ENCODE peak calls at places on chromosomes 4 and X, in ten cellular contexts. One of them, this sample, is unnamed. For H3K4me1 and H3K36me3, the result is how much of the 10 kb centered on the place peaks cover.

GRCh38 chr4:151484396-151485102 is 75.6 kb downstream of the FHIP1A start:
- DNase-seq in fibroblast of lung: peak
- DNase-seq in osteoblast: no peak
- DNase-seq in hepatocyte: peak
- DNase-seq in thyroid gland: no peak
- DNase-seq in endodermal cell: peak
- DNase-seq in Karpas-422: no peak
- DNase-seq in right lobe of liver: no peak
- DNase-seq in CD8-positive, alpha-beta T cell: no peak
- DNase-seq in stomach: no peak
- DNase-seq in this sample: no peak

GRCh38 chrX:53494427-53494826 is 60.3 kb upstream of the HSD17B10 start:
- DNase-seq in fibroblast of lung: no peak
- DNase-seq in osteoblast: no peak
- DNase-seq in hepatocyte: peak
- DNase-seq in thyroid gland: no peak
- DNase-seq in endodermal cell: no peak
- DNase-seq in Karpas-422: no peak
- DNase-seq in right lobe of liver: no peak
- DNase-seq in CD8-positive, alpha-beta T cell: no peak
- DNase-seq in stomach: no peak
- DNase-seq in this sample: no peak

GRCh38 chr4:3302164-3302785 is 9.5 kb downstream of the RGS12 start:
- DNase-seq in fibroblast of lung: peak
- DNase-seq in osteoblast: peak
- DNase-seq in hepatocyte: no peak
- DNase-seq in thyroid gland: no peak
- DNase-seq in endodermal cell: peak
- DNase-seq in Karpas-422: no peak
- DNase-seq in right lobe of liver: peak
- DNase-seq in CD8-positive, alpha-beta T cell: peak
- DNase-seq in stomach: peak
- DNase-seq in this sample: peak

GRCh38 chrX:49137492-49137891 is 14.0 kb upstream of the GPKOW start:
- DNase-seq in fibroblast of lung: no peak
- DNase-seq in osteoblast: no peak
- DNase-seq in hepatocyte: no peak
- DNase-seq in thyroid gland: no peak
- DNase-seq in endodermal cell: no peak
- DNase-seq in Karpas-422: no peak
- DNase-seq in right lobe of liver: no peak
- DNase-seq in CD8-positive, alpha-beta T cell: no peak
- DNase-seq in stomach: no peak
- DNase-seq in this sample: no peak

GRCh38 chr4:47510506-47511143 is 25.6 kb downstream of the ATP10D start:
- DNase-seq in fibroblast of lung: peak
- DNase-seq in osteoblast: peak
- DNase-seq in hepatocyte: no peak
- DNase-seq in thyroid gland: no peak
- DNase-seq in endodermal cell: no peak
- DNase-seq in Karpas-422: peak
- DNase-seq in right lobe of liver: no peak
- DNase-seq in CD8-positive, alpha-beta T cell: no peak
- DNase-seq in stomach: no peak
- DNase-seq in this sample: no peak

GRCh38 chr4:156830356-156830755 is 141.2 kb downstream of the PDGFC start:
- DNase-seq in fibroblast of lung: peak
- DNase-seq in osteoblast: peak
- DNase-seq in hepatocyte: no peak
- DNase-seq in thyroid gland: no peak
- DNase-seq in endodermal cell: no peak
- DNase-seq in Karpas-422: no peak
- DNase-seq in right lobe of liver: no peak
- DNase-seq in CD8-positive, alpha-beta T cell: no peak
- DNase-seq in stomach: no peak
- DNase-seq in this sample: no peak

GRCh38 chr4:127634181-127634580 is 1.4 kb downstream of the INTU start:
- DNase-seq in fibroblast of lung: peak
- DNase-seq in osteoblast: peak
- DNase-seq in hepatocyte: no peak
- DNase-seq in thyroid gland: no peak
- DNase-seq in endodermal cell: no peak
- DNase-seq in Karpas-422: no peak
- DNase-seq in right lobe of liver: no peak
- DNase-seq in CD8-positive, alpha-beta T cell: no peak
- DNase-seq in stomach: no peak
- DNase-seq in this sample: no peak

GRCh38 chrX:43618376-43619205 is 37.5 kb upstream of the MAOA start:
- DNase-seq in fibroblast of lung: no peak
- DNase-seq in osteoblast: no peak
- DNase-seq in hepatocyte: peak
- DNase-seq in thyroid gland: no peak
- DNase-seq in endodermal cell: peak
- DNase-seq in Karpas-422: no peak
- DNase-seq in right lobe of liver: no peak
- DNase-seq in CD8-positive, alpha-beta T cell: no peak
- DNase-seq in stomach: no peak
- DNase-seq in this sample: no peak

GRCh38 chr4:104524591-104524990 is 29.9 kb upstream of the CXXC4 start:
- DNase-seq in fibroblast of lung: peak
- DNase-seq in osteoblast: no peak
- DNase-seq in hepatocyte: no peak
- DNase-seq in thyroid gland: no peak
- DNase-seq in endodermal cell: no peak
- DNase-seq in Karpas-422: no peak
- DNase-seq in right lobe of liver: no peak
- DNase-seq in CD8-positive, alpha-beta T cell: no peak
- DNase-seq in stomach: no peak
- DNase-seq in this sample: no peak

GRCh38 chr4:101730291-101731117 is 60.0 kb upstream of the BANK1 start:
- DNase-seq in fibroblast of lung: peak
- DNase-seq in osteoblast: peak
- DNase-seq in hepatocyte: peak
- DNase-seq in thyroid gland: peak
- DNase-seq in endodermal cell: peak
- DNase-seq in Karpas-422: peak
- DNase-seq in right lobe of liver: peak
- DNase-seq in CD8-positive, alpha-beta T cell: peak
- DNase-seq in stomach: peak
- DNase-seq in this sample: peak

GRCh38 chr4:72629540-72629939 is 60.5 kb upstream of the ADAMTS3 start:
- DNase-seq in fibroblast of lung: peak
- DNase-seq in osteoblast: no peak
- DNase-seq in hepatocyte: no peak
- DNase-seq in thyroid gland: no peak
- DNase-seq in endodermal cell: no peak
- DNase-seq in Karpas-422: no peak
- DNase-seq in right lobe of liver: no peak
- DNase-seq in CD8-positive, alpha-beta T cell: no peak
- DNase-seq in stomach: no peak
- DNase-seq in this sample: no peak

GRCh38 chr4:38523524-38524448 is 140.2 kb upstream of the KLF3 start:
- DNase-seq in fibroblast of lung: peak
- DNase-seq in osteoblast: peak
- DNase-seq in hepatocyte: no peak
- DNase-seq in thyroid gland: no peak
- DNase-seq in endodermal cell: no peak
- DNase-seq in Karpas-422: no peak
- DNase-seq in right lobe of liver: no peak
- DNase-seq in CD8-positive, alpha-beta T cell: no peak
- DNase-seq in stomach: no peak
- DNase-seq in this sample: no peak

GRCh38 chrX:119638725-119639471 is 32.7 kb upstream of the NKRF start:
- DNase-seq in fibroblast of lung: no peak
- DNase-seq in osteoblast: no peak
- DNase-seq in hepatocyte: no peak
- DNase-seq in thyroid gland: no peak
- DNase-seq in endodermal cell: no peak
- DNase-seq in Karpas-422: no peak
- DNase-seq in right lobe of liver: no peak
- DNase-seq in CD8-positive, alpha-beta T cell: no peak
- DNase-seq in stomach: no peak
- DNase-seq in this sample: no peak

GRCh38 chr4:60657802-60658201 is 542.3 kb upstream of the ADGRL3 start:
- DNase-seq in fibroblast of lung: no peak
- DNase-seq in osteoblast: no peak
- DNase-seq in hepatocyte: no peak
- DNase-seq in thyroid gland: no peak
- DNase-seq in endodermal cell: no peak
- DNase-seq in Karpas-422: no peak
- DNase-seq in right lobe of liver: no peak
- DNase-seq in CD8-positive, alpha-beta T cell: no peak
- DNase-seq in stomach: no peak
- DNase-seq in this sample: no peak

GRCh38 chrX:34332336-34332735 is 200.2 kb upstream of the FAM47A start:
- DNase-seq in fibroblast of lung: no peak
- DNase-seq in osteoblast: no peak
- DNase-seq in hepatocyte: no peak
- DNase-seq in thyroid gland: no peak
- DNase-seq in endodermal cell: no peak
- DNase-seq in Karpas-422: no peak
- DNase-seq in right lobe of liver: no peak
- DNase-seq in CD8-positive, alpha-beta T cell: no peak
- DNase-seq in stomach: no peak
- DNase-seq in this sample: no peak

GRCh38 chr4:173038192-173038896 is 130.3 kb upstream of the GALNT7 start:
- DNase-seq in fibroblast of lung: no peak
- DNase-seq in osteoblast: peak
- DNase-seq in hepatocyte: no peak
- DNase-seq in thyroid gland: no peak
- DNase-seq in endodermal cell: no peak
- DNase-seq in Karpas-422: no peak
- DNase-seq in right lobe of liver: no peak
- DNase-seq in CD8-positive, alpha-beta T cell: no peak
- DNase-seq in stomach: no peak
- DNase-seq in this sample: no peak

GRCh38 chr4:173044340-173044739 is 124.3 kb upstream of the GALNT7 start:
- DNase-seq in fibroblast of lung: no peak
- DNase-seq in osteoblast: no peak
- DNase-seq in hepatocyte: no peak
- DNase-seq in thyroid gland: no peak
- DNase-seq in endodermal cell: no peak
- DNase-seq in Karpas-422: no peak
- DNase-seq in right lobe of liver: no peak
- DNase-seq in CD8-positive, alpha-beta T cell: no peak
- DNase-seq in stomach: no peak
- DNase-seq in this sample: no peak

GRCh38 chr4:173039617-173040176 is 128.9 kb upstream of the GALNT7 start:
- DNase-seq in fibroblast of lung: no peak
- DNase-seq in osteoblast: no peak
- DNase-seq in hepatocyte: no peak
- DNase-seq in thyroid gland: no peak
- DNase-seq in endodermal cell: no peak
- DNase-seq in Karpas-422: no peak
- DNase-seq in right lobe of liver: no peak
- DNase-seq in CD8-positive, alpha-beta T cell: no peak
- DNase-seq in stomach: no peak
- DNase-seq in this sample: no peak

GRCh38 chr4:173040200-173040599 is 128.4 kb upstream of the GALNT7 start:
- DNase-seq in fibroblast of lung: peak
- DNase-seq in osteoblast: peak
- DNase-seq in hepatocyte: no peak
- DNase-seq in thyroid gland: peak
- DNase-seq in endodermal cell: no peak
- DNase-seq in Karpas-422: no peak
- DNase-seq in right lobe of liver: no peak
- DNase-seq in CD8-positive, alpha-beta T cell: no peak
- DNase-seq in stomach: no peak
- DNase-seq in this sample: no peak

DNA sequence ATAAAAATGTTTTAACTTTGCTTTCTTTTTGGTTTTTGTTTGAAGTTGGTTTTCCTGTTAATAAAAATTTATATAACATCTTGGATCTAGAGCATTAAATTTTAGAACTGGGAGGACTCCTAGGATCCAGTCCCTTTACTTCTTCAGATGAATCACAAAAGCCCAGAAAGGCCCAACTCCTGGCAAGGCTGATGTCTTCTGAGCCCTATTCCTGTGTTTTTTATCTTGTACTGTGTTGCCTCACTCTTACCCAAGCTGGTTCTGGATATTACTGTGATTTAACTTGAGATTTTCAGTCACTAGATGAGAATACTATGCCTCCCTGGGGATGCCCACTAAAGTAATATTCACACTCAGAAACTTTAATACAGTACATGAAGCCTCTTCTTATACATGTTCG is 127.1 kb upstream of the GALNT7 start:
- DNase-seq in fibroblast of lung: no peak
- DNase-seq in osteoblast: no peak
- DNase-seq in hepatocyte: no peak
- DNase-seq in thyroid gland: no peak
- DNase-seq in endodermal cell: no peak
- DNase-seq in Karpas-422: no peak
- DNase-seq in right lobe of liver: no peak
- DNase-seq in CD8-positive, alpha-beta T cell: no peak
- DNase-seq in stomach: no peak
- DNase-seq in this sample: no peak
- H3K4me1 ChIP-seq in fibroblast of lung: under half
- H3K4me1 ChIP-seq in osteoblast: under half
- H3K4me1 ChIP-seq in hepatocyte: under half
- H3K4me1 ChIP-seq in thyroid gland: under half
- H3K4me1 ChIP-seq in endodermal cell: under half
- H3K4me1 ChIP-seq in Karpas-422: under half
- H3K4me1 ChIP-seq in right lobe of liver: under half
- H3K4me1 ChIP-seq in CD8-positive, alpha-beta T cell: under half
- H3K4me1 ChIP-seq in stomach: under half
- H3K4me1 ChIP-seq in this sample: under half

GRCh38 chr4:24551492-24552330 is 32.6 kb downstream of the DHX15 start:
- DNase-seq in fibroblast of lung: peak
- DNase-seq in osteoblast: no peak
- DNase-seq in hepatocyte: peak
- DNase-seq in thyroid gland: no peak
- DNase-seq in endodermal cell: no peak
- DNase-seq in Karpas-422: no peak
- DNase-seq in right lobe of liver: no peak
- DNase-seq in CD8-positive, alpha-beta T cell: no peak
- DNase-seq in stomach: no peak
- DNase-seq in this sample: no peak
- H3K36me3 ChIP-seq in fibroblast of lung: under half
- H3K36me3 ChIP-seq in osteoblast: under half
- H3K36me3 ChIP-seq in hepatocyte: under half
- H3K36me3 ChIP-seq in thyroid gland: under half
- H3K36me3 ChIP-seq in endodermal cell: half or more
- H3K36me3 ChIP-seq in Karpas-422: half or more
- H3K36me3 ChIP-seq in right lobe of liver: under half
- H3K36me3 ChIP-seq in CD8-positive, alpha-beta T cell: under half
- H3K36me3 ChIP-seq in stomach: half or more
- H3K36me3 ChIP-seq in this sample: under half

GRCh38 chr4:6891436-6892170 is 18.0 kb upstream of the TBC1D14 start:
- DNase-seq in fibroblast of lung: peak
- DNase-seq in osteoblast: peak
- DNase-seq in hepatocyte: no peak
- DNase-seq in thyroid gland: no peak
- DNase-seq in endodermal cell: no peak
- DNase-seq in Karpas-422: no peak
- DNase-seq in right lobe of liver: peak
- DNase-seq in CD8-positive, alpha-beta T cell: no peak
- DNase-seq in stomach: peak
- DNase-seq in this sample: no peak
- H3K4me1 ChIP-seq in fibroblast of lung: under half
- H3K4me1 ChIP-seq in osteoblast: under half
- H3K4me1 ChIP-seq in hepatocyte: under half
- H3K4me1 ChIP-seq in thyroid gland: under half
- H3K4me1 ChIP-seq in endodermal cell: under half
- H3K4me1 ChIP-seq in Karpas-422: under half
- H3K4me1 ChIP-seq in right lobe of liver: under half
- H3K4me1 ChIP-seq in CD8-positive, alpha-beta T cell: under half
- H3K4me1 ChIP-seq in stomach: under half
- H3K4me1 ChIP-seq in this sample: under half

GRCh38 chr4:71107732-71108131 is 114.3 kb downstream of the DCK start:
- DNase-seq in fibroblast of lung: no peak
- DNase-seq in osteoblast: no peak
- DNase-seq in hepatocyte: no peak
- DNase-seq in thyroid gland: no peak
- DNase-seq in endodermal cell: no peak
- DNase-seq in Karpas-422: peak
- DNase-seq in right lobe of liver: no peak
- DNase-seq in CD8-positive, alpha-beta T cell: no peak
- DNase-seq in stomach: no peak
- DNase-seq in this sample: no peak
- H3K36me3 ChIP-seq in fibroblast of lung: under half
- H3K36me3 ChIP-seq in osteoblast: under half
- H3K36me3 ChIP-seq in hepatocyte: under half
- H3K36me3 ChIP-seq in thyroid gland: under half
- H3K36me3 ChIP-seq in endodermal cell: under half
- H3K36me3 ChIP-seq in Karpas-422: under half
- H3K36me3 ChIP-seq in right lobe of liver: under half
- H3K36me3 ChIP-seq in CD8-positive, alpha-beta T cell: under half
- H3K36me3 ChIP-seq in stomach: under half
- H3K36me3 ChIP-seq in this sample: under half

This sample was measured in aorta.